ENCODE peak calls at places on chromosomes 13 and 19, in seven cellular contexts. X is uterus; A is neural crest cell; E is putamen; G is activated CD4-positive, alpha-beta T cell treated with anti-CD3 and anti-CD28 coated beads, Interleukin-2, amount 10 ng/mL, durations not matched to agents 7 days and 5 days; L is HTR-8/SVneo; F is pancreas. I is an unnamed sample.

GRCh38 chr13:51041126-51041525 is 69.9 kb downstream of the C13orf42 start:
- DNase-seq in X (no peak), A (no peak), E (no peak), G (no peak), L (no peak), F (no peak), I (peak)

GRCh38 chr13:33125821-33126570 is 109.8 kb downstream of the KL start:
- DNase-seq in X (peak), A (no peak), E (no peak), G (no peak), L (peak), F (peak), I (no peak)

GRCh38 chr13:75255159-75255558 is 226.8 kb downstream of the TBC1D4 start:
- DNase-seq in X (no peak), A (no peak), E (no peak), G (no peak), L (no peak), F (no peak), I (no peak)

GRCh38 chr13:37241786-37242185 is 136.3 kb upstream of the CSNK1A1L start:
- DNase-seq in X (no peak), A (no peak), E (no peak), G (no peak), L (no peak), F (no peak), I (no peak)

GRCh38 chr19:48216933-48217332 is 38.8 kb downstream of the CARD8 start:
- DNase-seq in X (no peak), A (no peak), E (no peak), G (no peak), L (no peak), F (no peak), I (no peak)

GRCh38 chr13:24900507-24900906 is 136.5 kb downstream of the RNF17 start:
- DNase-seq in X (no peak), A (no peak), E (no peak), G (no peak), L (no peak), F (no peak), I (no peak)

GRCh38 chr19:47483800-47484690 is at the start of gene KPTN:
- DNase-seq in X (peak), A (peak), E (peak), G (peak), L (peak), F (peak), I (peak)

GRCh38 chr13:43522788-43523187 is 264.0 kb downstream of the ENOX1 start:
- DNase-seq in X (no peak), A (no peak), E (no peak), G (no peak), L (no peak), F (no peak), I (no peak)

GRCh38 chr19:50419580-50420035 is 870 bp downstream of the SPIB start:
- DNase-seq in X (no peak), A (no peak), E (no peak), G (no peak), L (no peak), F (no peak), I (no peak)

GRCh38 chr19:15197275-15198005 is 3.4 kb downstream of the NOTCH3 start:
- DNase-seq in X (no peak), A (no peak), E (no peak), G (no peak), L (no peak), F (no peak), I (no peak)

GRCh38 chr13:90760639-90761038 is 586.8 kb upstream of the MIR17HG start:
- DNase-seq in X (no peak), A (no peak), E (no peak), G (no peak), L (no peak), F (no peak), I (no peak)

GRCh38 chr19:4584670-4585460 is 25.4 kb upstream of the SEMA6B start:
- DNase-seq in X (no peak), A (peak), E (no peak), G (no peak), L (peak), F (no peak), I (no peak)

GRCh38 chr13:34076943-34077703 is 259.2 kb downstream of the RFC3 start:
- DNase-seq in X (no peak), A (no peak), E (no peak), G (no peak), L (peak), F (no peak), I (no peak)

GRCh38 chr19:29855771-29856510 is 44.1 kb downstream of the CCNE1 start:
- DNase-seq in X (no peak), A (no peak), E (no peak), G (no peak), L (no peak), F (no peak), I (no peak)